ENCODE peak calls at places on chromosomes 1 and 21, in eight cellular contexts. D is colonic mucosa, L is tibial nerve, X is astrocyte, Z is GM23338, A is BJ, U is lower lobe of right lung, F is brain microvascular endothelial cell. N is an unnamed sample. For H3K36me3, the result is how much of the 10 kb centered on the place peaks cover.

GRCh38 chr1:920008-920407 is 3.7 kb upstream of the SAMD11 start:
- DNase-seq in D (no peak), F (no peak), U (no peak), A (no peak), X (no peak), L (no peak), Z (no peak), N (no peak)

GRCh38 chr1:155706101-155706619 is 17.3 kb downstream of the DAP3 start:
- DNase-seq in F (peak), U (no peak), X (peak), A (no peak), L (no peak), Z (no peak), D (no peak), N (peak)

GRCh38 chr1:6538958-6539357 is 15.4 kb downstream of the NOL9 start:
- DNase-seq in Z (no peak), D (no peak), A (no peak), X (peak), L (no peak), F (peak), U (no peak), N (no peak)

GRCh38 chr1:84096121-84096635 is 47.9 kb upstream of the PRKACB start:
- DNase-seq in X (peak), Z (no peak), L (no peak), F (no peak), D (no peak), A (no peak), U (no peak), N (no peak)

GRCh38 chr1:154838988-154839387 is 31.1 kb downstream of the KCNN3 start:
- DNase-seq in A (no peak), X (no peak), F (no peak), Z (no peak), U (no peak), L (no peak), D (no peak), N (no peak)

GRCh38 chr21:15841856-15842564 is 112.2 kb downstream of the USP25 start:
- DNase-seq in U (no peak), L (no peak), Z (no peak), D (no peak), F (peak), X (peak), A (no peak), N (peak)

GRCh38 chr1:156664046-156664948 is 12.9 kb downstream of the NES start:
- DNase-seq in U (no peak), D (no peak), A (no peak), F (no peak), L (no peak), X (no peak), Z (peak), N (no peak)

GRCh38 chr1:15952317-15953258 is 23.3 kb downstream of the ZBTB17 start:
- DNase-seq in A (peak), U (no peak), X (peak), F (peak), D (no peak), L (no peak), Z (peak), N (peak)

GRCh38 chr1:32554288-32554687 is 15.1 kb downstream of the ZBTB8A start:
- DNase-seq in L (no peak), D (no peak), A (no peak), X (no peak), Z (no peak), F (no peak), U (no peak), N (no peak)

GRCh38 chr1:84133479-84133878 is 10.6 kb upstream of the PRKACB start:
- DNase-seq in L (no peak), U (no peak), F (no peak), Z (peak), D (no peak), A (no peak), X (no peak), N (no peak)

GRCh38 chr1:70017770-70018169 is 187.6 kb downstream of the LRRC40 start:
- DNase-seq in Z (no peak), D (no peak), L (no peak), A (no peak), X (peak), U (no peak), F (no peak), N (peak)

GRCh38 chr1:44067258-44068250 is 36.3 kb upstream of the SLC6A9 start:
- DNase-seq in F (no peak), Z (no peak), U (no peak), X (no peak), L (no peak), A (no peak), D (no peak), N (no peak)

GRCh38 chr1:3352084-3352951 is 102.1 kb upstream of the ARHGEF16 start:
- DNase-seq in F (peak), D (peak), Z (peak), L (no peak), U (no peak), A (peak), X (peak), N (no peak)

GRCh38 chr1:9439074-9439761 is 100.0 kb upstream of the SLC25A33 start:
- DNase-seq in D (peak), U (peak), Z (no peak), L (peak), A (no peak), X (no peak), F (no peak), N (peak)

GRCh38 chr1:52631759-52632331 is 1.1 kb upstream of the SHISAL2A start:
- DNase-seq in X (no peak), A (no peak), L (no peak), U (no peak), F (no peak), Z (no peak), D (no peak), N (no peak)

GRCh38 chr21:35779690-35780570 is 280.4 kb downstream of the SETD4 start:
- DNase-seq in F (peak), U (no peak), X (peak), Z (no peak), D (no peak), A (peak), L (no peak), N (peak)

GRCh38 chr1:24643362-24644346 is 552 bp downstream of the SRRM1 start:
- DNase-seq in U (no peak), A (no peak), X (no peak), F (no peak), Z (peak), L (no peak), D (peak), N (peak)

GRCh38 chr1:99250724-99251123 is 13.6 kb upstream of the PLPPR4 start:
- DNase-seq in L (no peak), X (no peak), D (no peak), Z (no peak), F (no peak), A (no peak), U (no peak), N (peak)

GRCh38 chr1:76425843-76426145 is 351.2 kb downstream of the ST6GALNAC3 start:
- DNase-seq in L (no peak), X (peak), Z (no peak), U (no peak), A (no peak), D (no peak), F (peak), N (peak)

GRCh38 chr1:89599332-89599630 is 33.6 kb upstream of the LRRC8C start:
- DNase-seq in U (no peak), D (no peak), F (no peak), X (no peak), Z (no peak), L (no peak), A (no peak), N (no peak)
- TF ChIP-seq CTCF in U (no peak), D (no peak), F (no peak), X (no peak), Z (no peak), L (no peak), A (no peak), N (no peak)

DNA sequence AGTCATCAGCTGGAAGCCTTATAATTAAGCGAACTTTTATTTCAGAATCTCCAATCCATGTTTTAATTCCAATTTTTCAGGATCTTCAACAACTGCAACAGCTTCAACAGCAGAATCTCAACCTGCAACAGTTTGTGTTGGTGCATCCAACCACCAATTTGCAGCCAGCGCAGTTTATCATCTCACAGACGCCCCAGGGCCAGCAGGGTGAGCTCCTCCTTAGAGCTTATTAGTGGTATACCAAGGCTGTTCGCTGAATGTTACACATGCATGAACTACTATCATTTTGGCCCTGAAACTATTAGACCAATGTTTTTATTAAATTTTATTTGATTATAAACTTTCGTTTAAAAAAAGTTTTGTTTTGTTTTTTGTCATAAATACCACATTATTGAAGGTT is 142.4 kb downstream of the CD247 start:
- DNase-seq in A (no peak), D (no peak), L (no peak), U (no peak), Z (no peak), F (no peak), X (no peak), N (no peak)
- H3K36me3 ChIP-seq in A (under half), D (under half), L (under half), U (under half), Z (under half), F (under half), X (under half), N (under half)

DNA sequence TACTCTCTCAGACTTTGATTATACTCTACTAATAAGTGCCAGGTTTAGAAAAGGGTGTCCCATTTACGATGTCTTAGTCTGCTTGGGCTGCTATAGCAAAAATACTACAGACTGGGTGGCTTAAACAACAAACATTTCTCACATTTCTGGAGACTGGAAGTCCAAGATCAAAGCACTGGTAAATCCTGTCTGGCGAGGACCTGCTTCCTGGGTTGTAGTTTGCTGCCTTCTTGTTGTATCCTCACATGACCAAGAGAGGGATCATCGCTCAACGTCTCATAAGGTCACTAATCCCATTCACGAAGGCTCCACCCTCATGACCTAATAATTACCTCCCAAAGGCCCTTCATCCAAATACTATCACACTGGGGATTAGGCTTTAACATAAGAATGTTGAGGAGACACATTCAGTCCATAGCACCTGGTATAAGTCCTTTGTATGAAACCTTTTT is 12.0 kb downstream of the PRDX6 start:
- DNase-seq in X (no peak), F (no peak), L (no peak), A (no peak), U (no peak), Z (peak), D (no peak), N (no peak)
- TF ChIP-seq CTCF in X (no peak), F (no peak), L (no peak), A (no peak), U (no peak), Z (peak), D (no peak), N (peak)

GRCh38 chr1:56509713-56510641 is 69.4 kb downstream of the PLPP3 start:
- DNase-seq in Z (peak), U (no peak), X (no peak), A (no peak), L (no peak), F (no peak), D (no peak), N (no peak)

GRCh38 chr1:56508523-56508983 is 70.8 kb downstream of the PLPP3 start:
- DNase-seq in X (no peak), D (peak), A (no peak), Z (no peak), U (peak), F (peak), L (peak), N (peak)

GRCh38 chr1:56506314-56506743 is 73.0 kb downstream of the PLPP3 start:
- DNase-seq in Z (no peak), A (no peak), U (no peak), D (peak), X (no peak), L (no peak), F (no peak), N (no peak)

GRCh38 chr1:56506951-56507437 is 72.4 kb downstream of the PLPP3 start:
- DNase-seq in D (no peak), A (no peak), F (no peak), U (no peak), Z (no peak), L (no peak), X (no peak), N (peak)

GRCh38 chr1:56507925-56508522 is 71.3 kb downstream of the PLPP3 start:
- DNase-seq in Z (no peak), L (no peak), A (no peak), D (no peak), X (no peak), U (no peak), F (no peak), N (no peak)
- H3K36me3 ChIP-seq in Z (under half), L (under half), A (under half), D (under half), X (under half), U (half or more), F (under half), N (under half)

DNA sequence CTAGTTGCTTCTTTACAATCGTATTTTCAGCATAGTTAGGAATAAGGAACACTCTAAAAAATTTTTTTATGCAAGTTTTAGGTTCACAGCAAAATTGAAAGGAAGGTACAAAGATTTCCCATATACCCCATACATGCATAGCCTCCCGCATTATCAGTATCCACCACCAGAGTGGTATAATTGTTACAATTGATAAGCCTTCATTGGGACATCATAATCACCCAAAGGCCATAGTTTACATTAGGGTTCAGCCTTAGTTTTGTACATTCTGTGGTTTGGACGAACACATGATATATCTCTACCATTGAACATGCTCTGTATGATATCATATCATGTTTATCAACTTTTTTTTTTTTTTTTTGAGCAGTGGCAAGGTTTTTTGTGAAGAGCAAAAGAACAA is 180.0 kb downstream of the SDCCAG8 start:
- DNase-seq in U (no peak), A (no peak), Z (no peak), L (no peak), D (no peak), F (no peak), X (no peak), N (no peak)
- TF ChIP-seq CTCF in U (no peak), A (no peak), Z (peak), L (no peak), D (no peak), F (no peak), X (no peak), N (no peak)

DNA sequence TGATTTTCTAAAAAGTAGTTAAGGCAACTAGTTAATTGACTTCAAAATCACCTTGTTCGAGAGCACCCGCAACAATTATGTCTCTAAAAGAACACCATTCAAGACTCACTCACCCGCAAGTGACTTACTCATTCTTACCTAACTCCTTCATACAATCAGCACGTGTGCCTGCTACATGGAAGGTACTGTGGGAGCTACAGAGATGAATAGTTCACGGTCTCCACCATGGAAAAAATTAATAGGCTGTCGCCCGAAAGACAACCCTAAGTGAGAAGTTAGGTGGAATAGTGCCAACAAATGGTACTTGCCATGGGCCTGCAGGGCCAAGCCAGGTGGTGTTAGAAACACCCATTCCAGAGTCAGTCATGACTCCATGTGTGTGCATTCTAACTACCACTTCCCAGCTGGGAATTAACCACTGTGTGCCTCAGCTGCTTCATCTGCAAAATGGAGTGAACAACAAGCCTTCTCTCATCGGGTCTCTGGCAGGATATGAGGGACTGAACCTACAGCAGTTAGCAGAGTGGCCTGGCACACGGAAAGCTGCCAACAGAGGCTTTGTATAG is 7.1 kb downstream of the SSBP3 start:
- DNase-seq in A (no peak), U (no peak), X (no peak), Z (no peak), D (no peak), L (no peak), F (no peak), N (no peak)
- H3K36me3 ChIP-seq in A (under half), U (half or more), X (under half), Z (under half), D (under half), L (under half), F (under half), N (under half)

GRCh38 chr1:232209357-232209756 is 420.6 kb downstream of the SIPA1L2 start:
- DNase-seq in F (no peak), U (no peak), X (no peak), Z (no peak), A (no peak), D (no peak), L (no peak), N (no peak)

GRCh38 chr1:232207089-232207723 is 422.7 kb downstream of the SIPA1L2 start:
- DNase-seq in F (no peak), Z (no peak), L (no peak), U (no peak), A (no peak), X (no peak), D (no peak), N (no peak)

GRCh38 chr1:232212248-232212647 is 417.7 kb downstream of the SIPA1L2 start:
- DNase-seq in Z (no peak), X (no peak), L (no peak), F (no peak), A (no peak), D (no peak), U (no peak), N (no peak)

GRCh38 chr1:232213928-232214327 is 416.0 kb downstream of the SIPA1L2 start:
- DNase-seq in A (no peak), F (no peak), D (no peak), Z (no peak), X (no peak), L (no peak), U (no peak), N (no peak)

DNA sequence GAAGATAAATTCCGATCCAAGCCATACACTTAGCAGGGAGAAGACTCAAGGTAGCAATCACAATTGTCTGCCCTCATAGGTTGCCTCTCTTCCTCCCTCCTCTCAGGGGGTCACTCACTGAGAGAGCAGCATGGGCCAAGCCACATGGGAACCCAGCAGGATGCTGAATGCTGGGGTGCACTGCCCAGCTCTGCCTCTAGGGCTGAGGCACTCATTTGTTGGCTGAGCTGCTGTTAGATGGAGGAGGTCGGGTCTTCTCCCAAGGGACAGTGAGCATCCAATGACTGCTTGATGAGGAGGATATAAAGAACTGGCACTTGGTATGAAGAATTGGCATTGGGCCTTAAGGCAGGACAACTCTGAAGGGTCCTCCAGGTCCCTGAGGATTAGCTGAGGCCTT is 418.8 kb downstream of the SIPA1L2 start:
- DNase-seq in F (no peak), Z (peak), L (no peak), U (no peak), X (no peak), D (no peak), A (no peak), N (no peak)
- TF ChIP-seq CTCF in F (peak), Z (peak), L (no peak), U (peak), X (peak), D (peak), A (peak), N (peak)